ENCODE peak calls at places on chromosomes 1 and 21, in seven cellular contexts. D is tibial artery, H is A549, B is esophagus muscularis mucosa, Y is esophagus squamous epithelium, T is spleen, M is OCI-LY7. G is an unnamed sample.

GRCh38 chr1:168531605-168532345 is 12.0 kb downstream of the XCL2 start:
- DNase-seq in H (no peak), Y (no peak), B (no peak), D (no peak), T (no peak), M (no peak), G (no peak)

GRCh38 chr1:9588551-9589143 is at the start of gene TMEM201:
- DNase-seq in T (peak; percentile 98), H (peak; percentile 66), M (peak; percentile 95), Y (peak; percentile 43), D (peak; percentile 96), B (peak; percentile 96), G (peak; percentile 91)

GRCh38 chr1:187971851-187972250 is 1143.1 kb downstream of the PLA2G4A start:
- DNase-seq in B (no peak), D (no peak), H (no peak), M (no peak), Y (no peak), T (no peak), G (no peak)

GRCh38 chr1:29331731-29332130 is 95.4 kb downstream of the PTPRU start:
- DNase-seq in D (no peak), B (no peak), M (no peak), Y (no peak), H (no peak), T (peak; percentile 14), G (no peak)

GRCh38 chr1:92031281-92032110 is 1.7 kb downstream of the EPHX4 start:
- DNase-seq in M (no peak), H (no peak), B (no peak), D (no peak), T (no peak), Y (no peak), G (no peak)

GRCh38 chr1:5881526-5882222 is 110.6 kb downstream of the NPHP4 start:
- DNase-seq in M (no peak), D (no peak), H (no peak), T (no peak), Y (no peak), B (no peak), G (no peak)

GRCh38 chr1:232613752-232614381 is 16.1 kb downstream of the SIPA1L2 start:
- DNase-seq in T (no peak), Y (no peak), H (no peak), B (no peak), M (no peak), D (no peak), G (no peak)

GRCh38 chr1:112625696-112626095 is 6.1 kb downstream of the CAPZA1 start:
- DNase-seq in B (no peak), Y (no peak), H (no peak), T (no peak), M (no peak), D (no peak), G (no peak)

GRCh38 chr21:29092102-29092959 is 18.9 kb upstream of the CCT8 start:
- DNase-seq in M (no peak), H (no peak), Y (no peak), B (no peak), D (no peak), T (no peak), G (no peak)

GRCh38 chr1:153962088-153963029 is 978 bp downstream of the SLC39A1 start:
- DNase-seq in T (peak; percentile 83), M (no peak), H (no peak), B (no peak), Y (no peak), D (no peak), G (no peak)

GRCh38 chr1:32992489-32993214 is 28.0 kb upstream of the RNF19B start:
- DNase-seq in B (peak; percentile 93), Y (peak; percentile 58), D (peak; percentile 90), M (peak; percentile 70), T (peak; percentile 92), H (peak; percentile 83), G (peak; percentile 84)

GRCh38 chr1:229130028-229130668 is 140.8 kb upstream of the RAB4A start:
- DNase-seq in M (peak; percentile 40), H (no peak), Y (no peak), D (no peak), B (no peak), T (no peak), G (no peak)

GRCh38 chr1:68010094-68010493 is 40.3 kb downstream of the DIRAS3 start:
- DNase-seq in M (no peak), D (no peak), B (no peak), T (no peak), Y (no peak), H (no peak), G (no peak)

GRCh38 chr1:58818075-58818474 is 34.2 kb upstream of the JUN start:
- DNase-seq in D (no peak), T (no peak), M (no peak), H (no peak), B (no peak), Y (no peak), G (no peak)

GRCh38 chr21:20875741-20876140 is 122.5 kb upstream of the NCAM2 start:
- DNase-seq in B (no peak), T (no peak), M (no peak), H (no peak), D (no peak), Y (no peak), G (no peak)
- TF ChIP-seq CTCF in B (no peak), T (no peak), M (no peak), H (no peak), D (no peak), Y (no peak), G (no peak)

DNA sequence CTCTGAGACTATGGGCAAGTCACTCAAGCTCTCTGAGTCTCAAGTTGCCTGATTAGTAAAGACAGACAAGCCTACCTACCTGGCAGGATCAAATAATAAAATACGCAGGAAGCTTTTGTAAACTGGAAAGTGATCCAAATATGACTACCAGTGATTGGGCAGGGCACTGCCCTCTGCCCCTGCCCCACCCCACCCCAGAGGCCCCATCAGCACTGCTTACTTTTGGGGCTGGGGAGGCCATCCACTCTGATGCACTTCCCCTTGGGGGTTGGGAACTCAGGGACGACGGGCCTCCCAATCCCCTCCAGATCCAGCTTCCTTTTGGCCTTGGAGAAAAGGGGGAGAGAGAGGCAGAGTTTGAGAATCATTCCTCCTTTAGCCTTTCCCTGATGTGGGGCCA is 6.9 kb downstream of the E2F2 start:
- DNase-seq in M (no peak), B (no peak), H (no peak), Y (no peak), D (no peak), T (no peak), G (no peak)
- H3K27ac ChIP-seq in M (peak overlapping the region; percentile 98), B (no peak overlapping the region), H (no peak overlapping the region), Y (peak overlapping the region; percentile 87), D (no peak overlapping the region), T (peak overlapping the region; percentile 66), G (no peak overlapping the region)

GRCh38 chr1:27455166-27455811 is 34.7 kb downstream of the WASF2 start:
- DNase-seq in H (no peak), Y (no peak), D (no peak), T (no peak), B (no peak), M (no peak), G (peak; percentile 12)
- H3K4me3 ChIP-seq in H (no peak overlapping the region), Y (no peak overlapping the region), D (no peak overlapping the region), T (no peak overlapping the region), B (no peak overlapping the region), M (no peak overlapping the region), G (no peak overlapping the region)

GRCh38 chr1:77536813-77537212 is 145.6 kb downstream of the ZZZ3 start:
- DNase-seq in H (peak; percentile 19), Y (no peak), M (no peak), T (no peak), D (no peak), B (no peak), G (no peak)

GRCh38 chr1:77534456-77534855 is 148.0 kb downstream of the ZZZ3 start:
- DNase-seq in M (no peak), T (no peak), Y (no peak), D (no peak), H (no peak), B (no peak), G (no peak)

GRCh38 chr1:77538956-77539509 is 143.4 kb downstream of the ZZZ3 start:
- DNase-seq in Y (no peak), D (no peak), M (no peak), H (peak; percentile 39), T (no peak), B (no peak), G (no peak)

GRCh38 chr1:77532641-77533040 is 149.8 kb downstream of the ZZZ3 start:
- DNase-seq in Y (no peak), B (no peak), H (no peak), M (no peak), D (no peak), T (no peak), G (no peak)

DNA sequence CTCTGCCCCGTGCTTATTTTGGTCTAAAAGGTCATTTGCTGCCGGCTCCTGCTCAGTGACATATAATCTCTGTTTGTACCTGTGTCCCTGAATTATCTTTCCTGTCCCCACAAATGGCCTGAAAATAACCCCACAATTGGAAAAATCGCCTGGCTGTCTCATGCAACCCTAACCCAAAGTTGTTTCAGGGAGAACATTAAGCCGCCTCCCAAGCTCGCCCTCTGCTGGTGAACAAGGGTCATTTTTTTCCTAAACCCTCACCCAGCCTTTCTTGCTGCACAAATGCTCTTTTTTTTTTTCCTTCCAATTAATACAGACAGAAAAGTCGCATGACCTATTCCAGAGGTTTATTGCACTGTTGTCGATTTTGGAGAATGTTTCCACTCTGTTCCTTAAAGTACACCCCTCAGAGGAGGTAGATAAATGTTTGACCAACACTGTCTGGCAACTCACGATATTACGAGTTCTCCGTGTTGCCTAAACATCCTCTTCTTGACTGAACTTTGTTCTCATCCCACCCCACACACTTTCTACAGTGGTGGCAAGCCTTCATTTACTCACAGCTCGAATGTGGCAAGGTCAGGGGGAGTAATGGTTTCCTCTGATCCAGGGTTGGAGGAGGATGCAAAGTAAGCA is 148.7 kb downstream of the ZZZ3 start:
- DNase-seq in Y (no peak), B (no peak), H (peak; percentile 29), T (peak; percentile 82), M (peak; percentile 62), D (peak; percentile 70), G (no peak)
- TF ChIP-seq CTCF in Y (peak; percentile 65), B (peak; percentile 85), H (peak; percentile 74), T (peak; percentile 70), M (peak; percentile 93), D (peak; percentile 89), G (peak; percentile 89)

GRCh38 chr1:7842517-7842916 is 10.3 kb downstream of the UTS2 start:
- DNase-seq in H (no peak), D (no peak), Y (no peak), M (no peak), B (peak; percentile 70), T (no peak), G (no peak)
- H3K27ac ChIP-seq in H (no peak overlapping the region), D (no peak overlapping the region), Y (no peak overlapping the region), M (no peak overlapping the region), B (no peak overlapping the region), T (no peak overlapping the region), G (no peak overlapping the region)

DNA sequence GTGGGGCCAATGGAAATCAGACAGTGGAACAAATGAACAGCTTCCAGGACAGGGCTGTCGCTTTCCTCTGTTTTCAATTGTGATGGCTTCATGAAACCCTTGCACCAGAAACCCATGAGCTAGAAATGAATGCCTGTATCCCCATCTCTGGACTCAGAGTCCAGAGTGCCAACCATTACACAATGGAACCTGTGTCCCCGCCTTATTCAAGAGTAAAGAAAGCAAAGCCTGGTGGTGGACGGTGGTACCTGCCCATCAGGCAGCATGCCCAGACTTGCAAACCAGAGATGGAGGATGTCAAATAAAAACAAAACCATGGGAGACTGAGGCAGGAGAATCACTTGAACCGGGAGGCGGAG is 4.4 kb upstream of the CAPN2 start:
- DNase-seq in T (no peak), D (no peak), Y (no peak), B (no peak), H (no peak), M (no peak), G (no peak)
- H3K4me3 ChIP-seq in T (no peak overlapping the region), D (no peak overlapping the region), Y (no peak overlapping the region), B (no peak overlapping the region), H (no peak overlapping the region), M (no peak overlapping the region), G (no peak overlapping the region)

GRCh38 chr1:211895126-211895759 is 64.7 kb upstream of the LPGAT1 start:
- DNase-seq in B (no peak), M (no peak), D (no peak), Y (no peak), T (no peak), H (no peak), G (no peak)
- TF ChIP-seq CTCF in B (no peak), M (no peak), D (no peak), Y (no peak), T (no peak), H (no peak), G (no peak)